ENCODE peak calls at places on chromosomes 2 and 18, in seven cellular contexts. E is Peyer's patch; V is Caco-2; Z is AG09319; H is Calu3; P is CD8-positive, alpha-beta T cell; S is natural killer cell. K is an unnamed sample.

GRCh38 chr2:70388128-70388527 is 86.3 kb upstream of the FAM136A start:
- DNase-seq in H (no peak), S (no peak), Z (no peak), P (no peak), V (no peak), E (no peak), K (no peak)

GRCh38 chr2:55718165-55719008 is 24.7 kb upstream of the PNPT1 start:
- DNase-seq in P (no peak), Z (peak; percentile 42), E (no peak), S (no peak), H (peak; percentile 75), V (peak; percentile 65), K (peak; percentile 6)

GRCh38 chr18:48827321-48828200 is 123.2 kb downstream of the SMAD7 start:
- DNase-seq in E (no peak), H (no peak), P (no peak), V (no peak), Z (peak; percentile 40), S (no peak), K (no peak)

GRCh38 chr2:109724533-109725460 is 69.3 kb upstream of the RGPD5 start:
- DNase-seq in P (no peak), Z (no peak), H (no peak), S (no peak), V (peak; percentile 21), E (peak; percentile 10), K (no peak)

GRCh38 chr2:85175369-85176299 is 42.4 kb downstream of the TCF7L1 start:
- DNase-seq in Z (no peak), P (no peak), S (no peak), E (peak; percentile 28), V (no peak), H (no peak), K (no peak)

GRCh38 chr2:186714611-186715010 is 20.8 kb downstream of the FAM171B start:
- DNase-seq in P (no peak), H (no peak), V (no peak), S (no peak), Z (no peak), E (no peak), K (no peak)

GRCh38 chr2:239192456-239192855 is 208.4 kb downstream of the HDAC4 start:
- DNase-seq in H (no peak), V (no peak), S (peak; percentile 4), Z (no peak), P (no peak), E (no peak), K (no peak)

GRCh38 chr2:196170202-196170680 is 1.1 kb downstream of the STK17B start:
- DNase-seq in E (no peak), S (no peak), P (no peak), V (peak; percentile 45), H (peak; percentile 39), Z (no peak), K (no peak)

GRCh38 chr2:121260370-121261154 is 24.4 kb downstream of the TFCP2L1 start:
- DNase-seq in S (no peak), V (peak; percentile 15), H (no peak), P (no peak), E (peak; percentile 72), Z (no peak), K (no peak)

GRCh38 chr2:191030521-191031154 is 16.7 kb upstream of the STAT1 start:
- DNase-seq in V (peak; percentile 56), S (no peak), P (no peak), E (no peak), Z (no peak), H (peak; percentile 43), K (no peak)

GRCh38 chr2:167264380-167264779 is 376.1 kb downstream of the XIRP2 start:
- DNase-seq in Z (no peak), H (peak; percentile 43), P (no peak), V (no peak), S (no peak), E (no peak), K (no peak)

GRCh38 chr2:85468704-85469349 is 50.3 kb downstream of the SH2D6 start:
- DNase-seq in P (no peak), S (no peak), E (peak; percentile 67), H (peak; percentile 72), V (peak; percentile 86), Z (no peak), K (no peak)

GRCh38 chr2:230947235-230947576 is 22.2 kb upstream of the GPR55 start:
- DNase-seq in H (no peak), E (no peak), Z (no peak), P (no peak), S (no peak), V (no peak), K (no peak)

GRCh38 chr2:133063792-133064191 is 393.8 kb upstream of the LYPD1 start:
- DNase-seq in S (no peak), P (no peak), Z (no peak), H (peak; percentile 52), V (peak; percentile 53), E (no peak), K (no peak)

GRCh38 chr2:118443596-118443995 is 355.3 kb downstream of the INSIG2 start:
- DNase-seq in P (no peak), Z (no peak), E (no peak), V (no peak), H (no peak), S (no peak), K (no peak)

GRCh38 chr18:61398961-61399632 is 65.9 kb downstream of the CDH20 start:
- DNase-seq in S (no peak), E (no peak), P (no peak), H (no peak), V (no peak), Z (peak; percentile 30), K (no peak)

GRCh38 chr18:48580782-48581181 is 42.0 kb downstream of the CTIF start:
- DNase-seq in E (no peak), P (no peak), V (no peak), S (no peak), H (no peak), Z (peak; percentile 12), K (no peak)

GRCh38 chr2:95350320-95351079 is 52.0 kb upstream of the FAHD2A start:
- DNase-seq in S (no peak), V (peak; percentile 28), H (no peak), E (peak; percentile 36), P (no peak), Z (no peak), K (no peak)

GRCh38 chr2:98771771-98772521 is 41.0 kb upstream of the MGAT4A start:
- DNase-seq in E (no peak), V (no peak), H (no peak), S (peak; percentile 28), P (peak; percentile 36), Z (no peak), K (peak; percentile 62)

GRCh38 chr2:199765646-199766045 is 85.3 kb downstream of the FTCDNL1 start:
- DNase-seq in H (no peak), Z (no peak), V (no peak), P (no peak), S (no peak), E (no peak), K (no peak)

GRCh38 chr2:151405376-151405775 is 4.3 kb upstream of the RIF1 start:
- DNase-seq in S (no peak), H (no peak), Z (no peak), P (no peak), V (no peak), E (no peak), K (no peak)

DNA sequence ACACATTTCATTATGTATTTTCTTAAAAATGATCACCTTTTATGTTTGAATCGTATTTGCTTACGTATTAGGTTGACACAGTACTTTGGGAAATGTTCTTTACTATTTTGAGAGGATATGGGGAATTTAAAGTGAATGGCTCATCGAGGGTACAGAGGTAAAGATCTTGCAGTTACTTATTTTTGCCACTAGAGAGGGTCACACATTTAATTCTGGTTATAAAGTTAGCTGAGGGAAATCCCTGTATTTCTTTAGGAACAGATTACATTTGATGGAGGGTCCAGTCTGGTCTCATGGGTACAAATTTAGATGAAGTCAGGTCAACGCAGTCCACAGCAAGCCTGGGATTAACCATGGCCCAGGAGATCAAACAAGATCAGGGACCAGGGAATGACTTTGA is 24.5 kb downstream of the DYNC2LI1 start:
- DNase-seq in H (no peak), V (no peak), Z (no peak), P (no peak), S (no peak), E (no peak), K (no peak)
- TF ChIP-seq CTCF in H (peak; percentile 38), V (peak; percentile 33), Z (no peak), P (no peak), S (no peak), E (peak; percentile 51), K (no peak)

DNA sequence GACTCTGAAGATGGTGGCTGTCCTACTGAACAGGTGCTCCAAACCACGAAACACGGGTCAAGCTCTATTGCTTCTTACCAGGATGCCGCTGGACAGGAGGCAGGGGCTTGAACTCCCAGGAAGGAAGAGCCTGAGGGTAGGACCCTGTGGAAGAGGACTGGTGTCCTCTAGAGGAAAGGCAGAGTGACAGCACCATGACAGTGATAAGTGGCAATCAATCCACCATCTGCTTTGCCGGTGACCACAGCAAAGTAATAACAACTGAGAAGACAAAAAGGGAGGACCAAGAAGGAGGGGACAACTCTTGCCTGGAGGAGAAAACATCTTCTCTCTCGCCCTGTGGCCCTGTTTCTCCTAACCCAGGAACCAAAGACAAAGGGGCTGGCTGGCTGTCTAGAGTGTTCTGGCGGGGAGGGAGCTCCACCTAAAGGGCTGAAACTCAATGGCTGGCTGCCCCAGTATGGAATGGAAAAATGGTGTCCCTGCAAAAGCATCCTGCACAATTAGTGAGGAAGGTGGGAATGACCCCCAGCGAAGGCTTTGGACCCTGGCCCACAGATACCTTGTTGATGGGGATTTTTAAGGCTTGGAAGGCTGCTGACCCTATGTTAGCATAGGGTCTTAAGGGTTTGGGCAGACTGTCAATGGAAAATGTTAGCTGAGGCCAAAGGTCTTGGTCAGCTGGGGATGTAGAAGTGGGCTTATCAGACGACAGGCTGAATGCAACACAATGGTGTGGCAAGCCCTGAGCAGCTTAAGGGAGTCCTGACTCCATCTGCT is 35.4 kb downstream of the PROC start:
- DNase-seq in S (no peak), E (no peak), V (peak; percentile 48), P (no peak), Z (no peak), H (no peak), K (no peak)
- TF ChIP-seq CTCF in S (no peak), E (peak; percentile 49), V (peak; percentile 25), P (no peak), Z (no peak), H (no peak), K (no peak)

GRCh38 chr2:49619804-49620203 is 465.5 kb upstream of the FSHR start:
- DNase-seq in E (no peak), Z (no peak), V (no peak), P (no peak), S (no peak), H (peak; percentile 0), K (no peak)
- TF ChIP-seq CTCF in E (no peak), Z (no peak), V (peak; percentile 43), P (no peak), S (no peak), H (no peak), K (no peak)

GRCh38 chr18:23054553-23054952 is 80.7 kb upstream of the CABLES1 start:
- DNase-seq in E (no peak), S (no peak), H (no peak), Z (no peak), P (no peak), V (no peak), K (no peak)

GRCh38 chr18:23057096-23057495 is 78.2 kb upstream of the CABLES1 start:
- DNase-seq in V (no peak), Z (no peak), E (no peak), S (no peak), P (no peak), H (no peak), K (no peak)

GRCh38 chr18:23049698-23050373 is 85.4 kb upstream of the CABLES1 start:
- DNase-seq in P (no peak), H (no peak), Z (no peak), S (no peak), E (no peak), V (no peak), K (no peak)

GRCh38 chr18:23056315-23056714 is 79.0 kb upstream of the CABLES1 start:
- DNase-seq in V (no peak), S (no peak), P (no peak), H (no peak), Z (no peak), E (no peak), K (no peak)

GRCh38 chr18:23053756-23054457 is 81.4 kb upstream of the CABLES1 start:
- DNase-seq in P (no peak), H (peak; percentile 19), V (peak; percentile 46), S (no peak), Z (peak; percentile 76), E (no peak), K (no peak)
- TF ChIP-seq CTCF in P (no peak), H (peak; percentile 37), V (peak; percentile 47), S (no peak), Z (peak; percentile 54), E (no peak), K (no peak)